ENCODE peak calls at places on chromosome 17, in ten cellular contexts. X, M, C, I, N, E, B, K, O and L are unnamed samples. For H3K4me1, the result is how much of the 10 kb centered on the place peaks cover.

GRCh38 chr17:57097832-57098421 is 12.9 kb downstream of the AKAP1 start:
- DNase-seq in X (no peak), M (no peak), C (no peak), I (peak), N (no peak), E (peak), B (no peak), K (no peak), O (no peak), L (no peak)

GRCh38 chr17:690346-690745 is 24.3 kb downstream of the VPS53 start:
- DNase-seq in X (no peak), M (no peak), C (no peak), I (no peak), N (no peak), E (no peak), B (no peak), K (no peak), O (no peak), L (no peak)

GRCh38 chr17:31699281-31699680 is 159.8 kb downstream of the COPRS start:
- DNase-seq in X (no peak), M (no peak), C (no peak), I (no peak), N (no peak), E (no peak), B (peak), K (no peak), O (no peak), L (no peak)

GRCh38 chr17:21043296-21044232 is 753 bp upstream of the USP22 start:
- DNase-seq in X (peak), M (peak), C (peak), I (peak), N (peak), E (peak), B (peak), K (peak), O (no peak), L (peak)

GRCh38 chr17:384622-385194 is 32.1 kb upstream of the RPH3AL start:
- DNase-seq in X (no peak), M (no peak), C (no peak), I (no peak), N (no peak), E (no peak), B (no peak), K (no peak), O (no peak), L (no peak)

GRCh38 chr17:77838748-77839147 is 119.8 kb upstream of the TNRC6C start:
- DNase-seq in X (no peak), M (no peak), C (no peak), I (no peak), N (no peak), E (no peak), B (peak), K (no peak), O (no peak), L (no peak)

GRCh38 chr17:71824671-71825070 is 296.1 kb upstream of the SOX9 start:
- DNase-seq in X (no peak), M (no peak), C (no peak), I (no peak), N (no peak), E (no peak), B (no peak), K (no peak), O (no peak), L (no peak)

GRCh38 chr17:40419559-40420331 is 2.0 kb upstream of the TOP2A start:
- DNase-seq in X (no peak), M (no peak), C (no peak), I (peak), N (no peak), E (no peak), B (no peak), K (no peak), O (no peak), L (no peak)

GRCh38 chr17:2250140-2251095 is 53.2 kb downstream of the SMG6 start:
- DNase-seq in X (no peak), M (no peak), C (no peak), I (no peak), N (no peak), E (no peak), B (no peak), K (no peak), O (no peak), L (no peak)

GRCh38 chr17:29155235-29155965 is 24.8 kb downstream of the MYO18A start:
- DNase-seq in X (peak), M (peak), C (no peak), I (peak), N (no peak), E (peak), B (peak), K (peak), O (peak), L (no peak)

GRCh38 chr17:54257440-54257839 is 434.7 kb downstream of the KIF2B start:
- DNase-seq in X (no peak), M (no peak), C (no peak), I (no peak), N (no peak), E (no peak), B (no peak), K (no peak), O (no peak), L (no peak)

GRCh38 chr17:18136357-18136756 is 27.8 kb downstream of the MYO15A start:
- DNase-seq in X (no peak), M (no peak), C (no peak), I (no peak), N (no peak), E (no peak), B (no peak), K (no peak), O (no peak), L (no peak)

GRCh38 chr17:58344791-58345157 is 7.2 kb downstream of the SUPT4H1 start:
- DNase-seq in X (no peak), M (no peak), C (no peak), I (no peak), N (peak), E (no peak), B (no peak), K (no peak), O (no peak), L (no peak)

GRCh38 chr17:49496866-49497146 is 1.7 kb downstream of the NGFR start:
- DNase-seq in X (no peak), M (no peak), C (no peak), I (no peak), N (no peak), E (no peak), B (no peak), K (no peak), O (no peak), L (no peak)

GRCh38 chr17:32519769-32520701 is 33.2 kb downstream of the CDK5R1 start:
- DNase-seq in X (peak), M (no peak), C (no peak), I (peak), N (peak), E (no peak), B (peak), K (no peak), O (no peak), L (no peak)

GRCh38 chr17:50173335-50173941 is 7.6 kb downstream of the SGCA start:
- DNase-seq in X (no peak), M (no peak), C (peak), I (peak), N (no peak), E (no peak), B (no peak), K (peak), O (no peak), L (no peak)

GRCh38 chr17:73474370-73474988 is 162.7 kb upstream of the CDC42EP4 start:
- DNase-seq in X (peak), M (peak), C (peak), I (peak), N (no peak), E (peak), B (peak), K (peak), O (peak), L (peak)

GRCh38 chr17:19539040-19539399 is 5.4 kb downstream of the SLC47A1 start:
- DNase-seq in X (no peak), M (no peak), C (no peak), I (no peak), N (no peak), E (no peak), B (no peak), K (no peak), O (no peak), L (no peak)

GRCh38 chr17:21252875-21253645 is at the start of gene NATD1:
- DNase-seq in X (peak), M (peak), C (peak), I (peak), N (no peak), E (peak), B (peak), K (peak), O (peak), L (peak)

DNA sequence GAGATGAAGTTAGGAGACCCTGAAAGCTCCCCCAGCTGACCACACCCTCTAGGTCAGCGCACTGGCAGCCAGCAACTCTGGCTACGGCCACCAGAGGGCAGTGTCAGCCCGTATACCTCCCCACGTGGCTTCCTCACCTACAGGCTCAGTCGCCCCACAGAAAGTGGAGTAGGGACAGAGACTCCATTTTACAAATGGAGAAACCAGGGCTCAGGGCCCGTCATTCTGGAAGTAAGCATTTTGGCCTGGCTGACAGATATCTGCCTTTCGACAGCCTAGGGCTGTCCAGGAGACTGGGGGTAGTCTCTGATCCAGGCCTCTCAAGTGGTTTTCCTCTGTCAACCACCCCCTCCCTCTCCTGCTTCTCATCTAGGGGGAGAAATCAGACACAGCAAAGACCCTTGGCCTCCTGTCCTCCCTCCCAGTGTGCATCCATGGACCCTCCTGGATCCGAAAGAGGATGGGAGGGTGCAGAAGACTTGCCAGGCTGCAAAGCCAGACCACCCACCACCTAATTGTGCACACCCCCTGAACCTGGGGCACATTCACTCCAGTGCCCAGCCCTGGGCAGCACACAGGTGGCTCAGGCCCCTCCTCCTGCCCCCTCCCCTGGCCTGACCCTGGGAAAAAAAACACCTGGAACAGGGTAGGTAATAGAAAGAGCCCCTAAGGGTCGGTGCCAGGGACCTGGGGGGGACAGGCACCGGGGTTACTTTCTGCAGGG is 3.8 kb upstream of the HAP1 start:
- DNase-seq in X (peak), M (peak), C (peak), I (peak), N (peak), E (peak), B (peak), K (peak), O (peak), L (peak)
- TF ChIP-seq POLR2A in X (no peak), M (no peak), C (no peak), I (no peak), N (no peak), E (no peak), B (no peak), K (no peak), O (no peak), L (no peak)

GRCh38 chr17:17072546-17072945 is 30.3 kb downstream of the MPRIP start:
- DNase-seq in X (no peak), M (no peak), C (no peak), I (no peak), N (no peak), E (no peak), B (no peak), K (no peak), O (no peak), L (no peak)

GRCh38 chr17:17073006-17073626 is 30.9 kb downstream of the MPRIP start:
- DNase-seq in X (no peak), M (no peak), C (no peak), I (no peak), N (no peak), E (no peak), B (no peak), K (no peak), O (no peak), L (no peak)

GRCh38 chr17:17071531-17072360 is 29.5 kb downstream of the MPRIP start:
- DNase-seq in X (no peak), M (no peak), C (peak), I (no peak), N (no peak), E (no peak), B (peak), K (peak), O (peak), L (no peak)

GRCh38 chr17:17075037-17075755 is 32.9 kb downstream of the MPRIP start:
- DNase-seq in X (no peak), M (no peak), C (peak), I (peak), N (no peak), E (peak), B (no peak), K (no peak), O (peak), L (no peak)

GRCh38 chr17:17073627-17074521 is 31.6 kb downstream of the MPRIP start:
- DNase-seq in X (no peak), M (no peak), C (peak), I (no peak), N (no peak), E (no peak), B (no peak), K (no peak), O (peak), L (no peak)
- H3K4me1 ChIP-seq in X (half or more), M (under half), C (half or more), I (under half), N (under half), E (half or more), B (half or more), K (half or more), O (half or more), L (under half)

GRCh38 chr17:82926081-82926480 is 86.3 kb upstream of the ZNF750 start:
- DNase-seq in X (no peak), M (no peak), C (no peak), I (no peak), N (no peak), E (no peak), B (no peak), K (no peak), O (no peak), L (no peak)
- TF ChIP-seq POLR2A in X (no peak), M (no peak), C (no peak), I (no peak), N (no peak), E (no peak), B (no peak), K (no peak), O (no peak), L (no peak)

DNA sequence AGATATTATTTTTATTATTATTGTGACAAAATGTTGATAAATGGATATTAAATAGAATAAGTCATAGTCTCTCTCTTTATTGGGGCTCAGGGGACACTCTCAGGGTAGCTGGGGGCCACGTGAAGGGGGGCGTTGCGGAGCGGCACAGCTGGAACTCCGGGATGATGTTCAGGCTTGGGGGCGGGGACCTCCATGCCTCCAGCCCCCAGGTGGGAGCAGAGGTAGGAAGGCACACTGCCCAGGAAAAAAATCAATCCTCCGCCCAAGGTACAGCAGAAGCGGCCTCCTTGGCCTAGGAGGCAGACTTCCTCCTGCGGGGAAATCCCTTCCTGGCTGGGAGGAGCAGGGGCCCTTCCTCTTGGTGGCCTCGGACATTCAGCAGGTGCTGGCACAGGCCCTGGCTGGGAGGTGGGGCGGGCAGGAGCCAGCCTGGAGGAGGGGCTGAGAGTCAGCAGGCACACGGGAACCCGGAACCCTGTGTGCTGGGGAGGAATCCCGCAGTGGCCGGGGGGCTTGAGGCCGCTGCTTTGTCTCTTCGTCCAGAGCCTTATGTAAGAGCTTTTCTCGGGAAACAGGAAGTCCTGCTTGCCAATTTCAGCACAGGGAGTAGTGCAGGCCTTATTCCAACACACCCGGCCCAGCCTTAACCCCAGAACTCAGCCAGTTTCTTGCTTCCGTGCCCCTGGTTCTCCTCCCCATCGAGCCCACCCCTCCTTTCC is 566 bp upstream of the TNFSF13 start:
- DNase-seq in X (peak), M (no peak), C (peak), I (peak), N (no peak), E (peak), B (peak), K (peak), O (peak), L (peak)
- H3K4me1 ChIP-seq in X (half or more), M (under half), C (half or more), I (under half), N (under half), E (under half), B (half or more), K (under half), O (under half), L (under half)

GRCh38 chr17:43024407-43025289 is at the start of gene RND2:
- DNase-seq in X (peak), M (peak), C (peak), I (peak), N (peak), E (peak), B (peak), K (peak), O (peak), L (peak)
- TF ChIP-seq POLR2A in X (no peak), M (no peak), C (peak), I (no peak), N (no peak), E (no peak), B (peak), K (peak), O (no peak), L (peak)

GRCh38 chr17:10807704-10808128 is 3.8 kb upstream of the TMEM238L start:
- DNase-seq in X (no peak), M (no peak), C (no peak), I (no peak), N (no peak), E (no peak), B (peak), K (peak), O (no peak), L (no peak)
- H3K4me1 ChIP-seq in X (under half), M (under half), C (under half), I (under half), N (under half), E (under half), B (under half), K (under half), O (under half), L (under half)

DNA sequence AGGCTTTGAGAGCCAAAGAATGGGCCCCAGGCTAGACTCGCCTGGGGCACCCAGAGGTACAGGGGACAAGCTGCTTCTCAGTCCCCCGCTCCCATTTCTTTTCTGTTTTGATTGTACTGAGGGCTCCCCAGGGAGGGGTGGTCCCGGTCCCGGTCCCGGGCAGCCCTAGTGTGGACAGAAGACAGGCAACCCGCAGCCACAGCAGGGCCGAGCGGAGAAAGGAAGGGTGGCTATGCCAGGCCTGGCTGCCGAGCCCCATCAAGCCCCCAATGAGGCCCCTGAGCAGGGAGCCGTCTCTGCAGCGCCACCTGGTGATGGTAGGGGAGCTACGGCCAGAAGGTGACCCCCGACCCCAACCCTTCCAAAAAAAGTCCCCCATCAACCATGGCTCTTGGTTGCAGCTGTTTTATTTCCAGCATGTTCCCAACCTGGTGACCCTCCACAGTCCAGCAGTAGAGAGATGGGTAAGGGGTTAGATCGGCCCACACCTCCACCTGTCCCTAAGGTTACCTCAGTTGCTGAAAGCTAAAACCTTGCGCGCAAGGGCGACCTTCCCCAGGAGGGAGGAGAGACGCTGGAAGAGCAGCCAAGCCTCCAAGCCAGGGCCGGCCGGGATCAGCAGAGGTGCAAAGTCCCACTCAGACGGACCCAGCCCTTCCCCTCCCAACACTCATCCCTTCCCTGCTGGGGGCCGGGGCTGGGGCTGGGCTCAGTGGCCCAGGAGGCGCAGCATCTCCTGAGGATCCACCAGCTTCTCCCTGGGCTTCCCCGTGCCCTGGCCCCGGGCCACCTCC is 2.6 kb upstream of the GRIN2C start:
- DNase-seq in X (peak), M (no peak), C (peak), I (peak), N (no peak), E (peak), B (peak), K (peak), O (peak), L (no peak)
- TF ChIP-seq POLR2A in X (no peak), M (no peak), C (no peak), I (no peak), N (peak), E (no peak), B (no peak), K (no peak), O (no peak), L (no peak)

GRCh38 chr17:66214893-66215528 is 14.2 kb downstream of the APOH start:
- DNase-seq in X (no peak), M (no peak), C (no peak), I (no peak), N (no peak), E (no peak), B (no peak), K (no peak), O (no peak), L (no peak)
- H3K4me1 ChIP-seq in X (under half), M (under half), C (under half), I (under half), N (under half), E (under half), B (under half), K (under half), O (under half), L (under half)

DNA sequence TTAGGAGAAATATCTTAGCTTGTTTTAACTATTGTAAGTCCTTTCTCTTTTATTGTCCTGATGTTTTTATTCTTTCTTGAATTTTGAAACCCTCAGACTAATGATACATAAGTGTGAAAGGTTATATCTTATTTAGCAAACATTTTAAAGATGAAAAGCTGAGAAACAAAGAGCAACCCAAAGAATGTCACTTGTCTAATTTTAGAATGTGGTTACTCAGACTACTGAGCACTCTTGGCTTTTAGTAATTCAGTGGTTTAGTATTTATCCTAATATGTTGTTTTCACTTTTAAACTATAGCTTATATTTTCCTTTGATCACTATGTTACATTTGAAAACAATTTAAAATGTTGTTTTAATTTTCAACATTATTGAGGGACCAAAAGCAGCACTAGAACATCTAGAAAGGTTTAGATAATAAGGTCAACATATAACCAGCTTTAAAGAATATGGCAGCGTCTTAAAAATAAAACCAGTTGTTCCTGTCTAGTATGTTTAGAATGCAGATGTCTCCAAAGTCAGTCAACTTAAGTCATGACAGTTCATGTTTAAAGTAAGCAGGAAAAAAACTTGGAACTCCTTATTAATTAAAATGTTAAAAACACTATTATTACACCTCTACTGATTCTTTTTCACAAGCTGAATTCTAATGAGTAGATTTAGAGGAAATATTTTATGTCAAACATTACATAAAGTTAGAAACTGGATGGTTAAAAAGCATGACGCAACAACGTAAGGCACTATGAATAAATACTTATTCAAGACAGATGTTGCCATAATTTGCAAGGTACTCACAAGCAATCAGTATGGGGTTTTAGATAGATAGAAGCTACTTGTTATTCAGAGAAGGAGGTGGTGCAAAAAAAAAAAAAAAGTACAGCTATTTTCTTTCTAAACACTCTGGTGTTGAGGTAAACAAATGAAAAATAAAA is 2.4 kb downstream of the MBTD1 start:
- DNase-seq in X (no peak), M (no peak), C (no peak), I (no peak), N (no peak), E (no peak), B (no peak), K (no peak), O (no peak), L (no peak)
- TF ChIP-seq POLR2A in X (no peak), M (no peak), C (no peak), I (no peak), N (no peak), E (no peak), B (no peak), K (no peak), O (no peak), L (no peak)